ENCODE peak calls at places on chromosomes 11 and 22, in five cellular contexts. One of them, this sample, is unnamed.

GRCh38 chr22:36055376-36056310 is 27.0 kb upstream of the RBFOX2 start:
- DNase-seq in endothelial cell of umbilical vein: no peak
- DNase-seq in A549: no peak
- DNase-seq in K562: no peak
- DNase-seq in HepG2: no peak
- DNase-seq in this sample: no peak

GRCh38 chr22:19921544-19922081 is 20.0 kb upstream of the COMT start:
- DNase-seq in endothelial cell of umbilical vein: no peak
- DNase-seq in A549: no peak
- DNase-seq in K562: no peak
- DNase-seq in HepG2: no peak
- DNase-seq in this sample: no peak

GRCh38 chr11:125165111-125165663 is 636 bp downstream of the PKNOX2 start:
- DNase-seq in endothelial cell of umbilical vein: peak
- DNase-seq in A549: peak
- DNase-seq in K562: no peak
- DNase-seq in HepG2: no peak
- DNase-seq in this sample: peak

GRCh38 chr11:117610045-117610444 is 187.0 kb downstream of the DSCAML1 start:
- DNase-seq in endothelial cell of umbilical vein: peak
- DNase-seq in A549: peak
- DNase-seq in K562: no peak
- DNase-seq in HepG2: no peak
- DNase-seq in this sample: no peak

GRCh38 chr22:38138961-38139360 is 28.5 kb upstream of the BAIAP2L2 start:
- DNase-seq in endothelial cell of umbilical vein: no peak
- DNase-seq in A549: no peak
- DNase-seq in K562: no peak
- DNase-seq in HepG2: no peak
- DNase-seq in this sample: no peak

GRCh38 chr11:86486261-86487030 is 111.8 kb downstream of the CCDC81 start:
- DNase-seq in endothelial cell of umbilical vein: no peak
- DNase-seq in A549: no peak
- DNase-seq in K562: no peak
- DNase-seq in HepG2: no peak
- DNase-seq in this sample: peak

GRCh38 chr11:130426223-130427048 is 2.0 kb downstream of the ADAMTS8 start:
- DNase-seq in endothelial cell of umbilical vein: no peak
- DNase-seq in A549: no peak
- DNase-seq in K562: no peak
- DNase-seq in HepG2: no peak
- DNase-seq in this sample: no peak

GRCh38 chr22:47575291-47575690 is 812.8 kb downstream of the TBC1D22A start:
- DNase-seq in endothelial cell of umbilical vein: no peak
- DNase-seq in A549: no peak
- DNase-seq in K562: no peak
- DNase-seq in HepG2: no peak
- DNase-seq in this sample: no peak

GRCh38 chr11:126601550-126602215 is 246.2 kb downstream of the ST3GAL4 start:
- DNase-seq in endothelial cell of umbilical vein: no peak
- DNase-seq in A549: no peak
- DNase-seq in K562: no peak
- DNase-seq in HepG2: peak
- DNase-seq in this sample: no peak

GRCh38 chr11:124123587-124123986 is 8.3 kb downstream of the VWA5A start:
- DNase-seq in endothelial cell of umbilical vein: no peak
- DNase-seq in A549: no peak
- DNase-seq in K562: peak
- DNase-seq in HepG2: no peak
- DNase-seq in this sample: peak

GRCh38 chr22:47715866-47716578 is 953.6 kb downstream of the TBC1D22A start:
- DNase-seq in endothelial cell of umbilical vein: no peak
- DNase-seq in A549: no peak
- DNase-seq in K562: peak
- DNase-seq in HepG2: no peak
- DNase-seq in this sample: no peak

GRCh38 chr11:129973809-129974208 is 28.8 kb downstream of the PRDM10 start:
- DNase-seq in endothelial cell of umbilical vein: no peak
- DNase-seq in A549: no peak
- DNase-seq in K562: no peak
- DNase-seq in HepG2: peak
- DNase-seq in this sample: no peak

GRCh38 chr22:41052661-41053490 is 39.5 kb upstream of the EP300 start:
- DNase-seq in endothelial cell of umbilical vein: no peak
- DNase-seq in A549: no peak
- DNase-seq in K562: no peak
- DNase-seq in HepG2: peak
- DNase-seq in this sample: no peak

GRCh38 chr22:41096841-41097240 is 4.4 kb downstream of the EP300 start:
- DNase-seq in endothelial cell of umbilical vein: no peak
- DNase-seq in A549: no peak
- DNase-seq in K562: no peak
- DNase-seq in HepG2: no peak
- DNase-seq in this sample: no peak

GRCh38 chr11:121356357-121356756 is 63.8 kb downstream of the SC5D start:
- DNase-seq in endothelial cell of umbilical vein: no peak
- DNase-seq in A549: no peak
- DNase-seq in K562: no peak
- DNase-seq in HepG2: no peak
- DNase-seq in this sample: no peak

GRCh38 chr22:47284360-47284759 is 521.9 kb downstream of the TBC1D22A start:
- DNase-seq in endothelial cell of umbilical vein: no peak
- DNase-seq in A549: no peak
- DNase-seq in K562: no peak
- DNase-seq in HepG2: no peak
- DNase-seq in this sample: no peak

GRCh38 chr11:126978911-126979310 is 21.7 kb downstream of the KIRREL3 start:
- DNase-seq in endothelial cell of umbilical vein: no peak
- DNase-seq in A549: no peak
- DNase-seq in K562: no peak
- DNase-seq in HepG2: no peak
- DNase-seq in this sample: no peak

GRCh38 chr22:47781427-47782111 is 1019.1 kb downstream of the TBC1D22A start:
- DNase-seq in endothelial cell of umbilical vein: no peak
- DNase-seq in A549: no peak
- DNase-seq in K562: no peak
- DNase-seq in HepG2: no peak
- DNase-seq in this sample: no peak

GRCh38 chr11:128359515-128359914 is 227.8 kb downstream of the ETS1 start:
- DNase-seq in endothelial cell of umbilical vein: peak
- DNase-seq in A549: no peak
- DNase-seq in K562: no peak
- DNase-seq in HepG2: no peak
- DNase-seq in this sample: no peak

GRCh38 chr22:39952347-39952746 is 7.8 kb upstream of the TMA7B start:
- DNase-seq in endothelial cell of umbilical vein: no peak
- DNase-seq in A549: no peak
- DNase-seq in K562: no peak
- DNase-seq in HepG2: no peak
- DNase-seq in this sample: no peak

GRCh38 chr11:107563702-107564101 is 1.8 kb downstream of the ALKBH8 start:
- DNase-seq in endothelial cell of umbilical vein: peak
- DNase-seq in A549: peak
- DNase-seq in K562: peak
- DNase-seq in HepG2: peak
- DNase-seq in this sample: peak

GRCh38 chr22:37567991-37568390 is 7.7 kb downstream of the CDC42EP1 start:
- DNase-seq in endothelial cell of umbilical vein: no peak
- DNase-seq in A549: no peak
- DNase-seq in K562: no peak
- DNase-seq in HepG2: no peak
- DNase-seq in this sample: no peak

GRCh38 chr22:27195104-27195503 is 537.7 kb downstream of the MIAT start:
- DNase-seq in endothelial cell of umbilical vein: no peak
- DNase-seq in A549: no peak
- DNase-seq in K562: no peak
- DNase-seq in HepG2: no peak
- DNase-seq in this sample: no peak

GRCh38 chr11:59224419-59224928 is 11.7 kb upstream of the MPEG1 start:
- DNase-seq in endothelial cell of umbilical vein: peak
- DNase-seq in A549: no peak
- DNase-seq in K562: no peak
- DNase-seq in HepG2: no peak
- DNase-seq in this sample: no peak

GRCh38 chr11:27469333-27469680 is 3.3 kb downstream of the LGR4 start:
- DNase-seq in endothelial cell of umbilical vein: no peak
- DNase-seq in A549: no peak
- DNase-seq in K562: no peak
- DNase-seq in HepG2: no peak
- DNase-seq in this sample: no peak

GRCh38 chr11:19924321-19925115 is 211.9 kb downstream of the NAV2 start:
- DNase-seq in endothelial cell of umbilical vein: no peak
- DNase-seq in A549: no peak
- DNase-seq in K562: no peak
- DNase-seq in HepG2: no peak
- DNase-seq in this sample: no peak

GRCh38 chr22:36757608-36758220 is 18.2 kb downstream of the IFT27 start:
- DNase-seq in endothelial cell of umbilical vein: peak
- DNase-seq in A549: peak
- DNase-seq in K562: peak
- DNase-seq in HepG2: peak
- DNase-seq in this sample: peak

GRCh38 chr11:57467508-57468157 is 7.3 kb downstream of the RTN4RL2 start:
- DNase-seq in endothelial cell of umbilical vein: no peak
- DNase-seq in A549: no peak
- DNase-seq in K562: no peak
- DNase-seq in HepG2: no peak
- DNase-seq in this sample: no peak

GRCh38 chr22:21025266-21025665 is 7.1 kb downstream of the SLC7A4 start:
- DNase-seq in endothelial cell of umbilical vein: no peak
- DNase-seq in A549: no peak
- DNase-seq in K562: peak
- DNase-seq in HepG2: no peak
- DNase-seq in this sample: no peak

GRCh38 chr22:21029486-21030025 is 2.8 kb downstream of the SLC7A4 start:
- DNase-seq in endothelial cell of umbilical vein: no peak
- DNase-seq in A549: no peak
- DNase-seq in K562: no peak
- DNase-seq in HepG2: no peak
- DNase-seq in this sample: no peak

GRCh38 chr22:21025763-21026755 is 6.3 kb downstream of the SLC7A4 start:
- DNase-seq in endothelial cell of umbilical vein: no peak
- DNase-seq in A549: no peak
- DNase-seq in K562: peak
- DNase-seq in HepG2: no peak
- DNase-seq in this sample: no peak

GRCh38 chr22:21028277-21029251 is 3.8 kb downstream of the SLC7A4 start:
- DNase-seq in endothelial cell of umbilical vein: no peak
- DNase-seq in A549: no peak
- DNase-seq in K562: no peak
- DNase-seq in HepG2: no peak
- DNase-seq in this sample: no peak

GRCh38 chr22:21026783-21027692 is 5.3 kb downstream of the SLC7A4 start:
- DNase-seq in endothelial cell of umbilical vein: no peak
- DNase-seq in A549: no peak
- DNase-seq in K562: no peak
- DNase-seq in HepG2: no peak
- DNase-seq in this sample: no peak
- TF ChIP-seq MYC in endothelial cell of umbilical vein: no peak
- TF ChIP-seq MYC in A549: no peak
- TF ChIP-seq MYC in K562: no peak
- TF ChIP-seq MYC in HepG2: no peak
- TF ChIP-seq MYC in this sample: no peak

DNA sequence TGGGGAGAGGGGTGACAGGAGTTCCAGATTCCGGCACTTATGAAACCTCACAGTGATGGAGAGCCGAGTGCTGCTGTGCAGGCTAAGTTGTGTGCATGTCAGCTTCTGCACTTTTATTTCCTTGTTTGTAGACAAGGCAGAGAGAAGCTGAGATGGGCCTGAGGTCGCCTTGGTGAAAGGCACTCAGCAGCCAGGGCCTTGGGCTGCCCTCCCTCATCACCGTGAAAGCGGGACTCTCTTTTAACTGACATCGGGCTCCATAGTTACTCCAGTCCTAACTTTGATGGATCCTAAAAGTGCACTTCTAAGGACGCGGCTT is 7.6 kb downstream of the CD81 start:
- DNase-seq in endothelial cell of umbilical vein: no peak
- DNase-seq in A549: no peak
- DNase-seq in K562: no peak
- DNase-seq in HepG2: no peak
- DNase-seq in this sample: no peak
- TF ChIP-seq MAX in endothelial cell of umbilical vein: no peak
- TF ChIP-seq MAX in A549: no peak
- TF ChIP-seq MAX in K562: no peak
- TF ChIP-seq MAX in HepG2: no peak
- TF ChIP-seq MAX in this sample: no peak

GRCh38 chr11:75403037-75403436 is 3.7 kb downstream of the RPS3 start:
- DNase-seq in endothelial cell of umbilical vein: peak
- DNase-seq in A549: no peak
- DNase-seq in K562: no peak
- DNase-seq in HepG2: no peak
- DNase-seq in this sample: peak

GRCh38 chr11:75399344-75400109 is at the start of gene RPS3:
- DNase-seq in endothelial cell of umbilical vein: peak
- DNase-seq in A549: peak
- DNase-seq in K562: peak
- DNase-seq in HepG2: peak
- DNase-seq in this sample: peak

GRCh38 chr11:75402002-75402773 is 2.9 kb downstream of the RPS3 start:
- DNase-seq in endothelial cell of umbilical vein: no peak
- DNase-seq in A549: no peak
- DNase-seq in K562: no peak
- DNase-seq in HepG2: no peak
- DNase-seq in this sample: no peak

GRCh38 chr11:75398906-75399305 is 412 bp upstream of the RPS3 start:
- DNase-seq in endothelial cell of umbilical vein: no peak
- DNase-seq in A549: no peak
- DNase-seq in K562: no peak
- DNase-seq in HepG2: no peak
- DNase-seq in this sample: no peak

GRCh38 chr11:75400110-75400865 is 970 bp downstream of the RPS3 start:
- DNase-seq in endothelial cell of umbilical vein: peak
- DNase-seq in A549: no peak
- DNase-seq in K562: no peak
- DNase-seq in HepG2: peak
- DNase-seq in this sample: peak
- TF ChIP-seq POLR2A in endothelial cell of umbilical vein: no peak
- TF ChIP-seq POLR2A in A549: no peak
- TF ChIP-seq POLR2A in K562: no peak
- TF ChIP-seq POLR2A in HepG2: no peak
- TF ChIP-seq POLR2A in this sample: no peak

GRCh38 chr11:18461909-18462308 is 6.3 kb downstream of the LDHAL6A start:
- DNase-seq in endothelial cell of umbilical vein: no peak
- DNase-seq in A549: no peak
- DNase-seq in K562: no peak
- DNase-seq in HepG2: no peak
- DNase-seq in this sample: no peak

GRCh38 chr11:18459634-18460033 is 4.0 kb downstream of the LDHAL6A start:
- DNase-seq in endothelial cell of umbilical vein: no peak
- DNase-seq in A549: no peak
- DNase-seq in K562: no peak
- DNase-seq in HepG2: no peak
- DNase-seq in this sample: no peak

GRCh38 chr11:18452927-18453326 is 2.7 kb upstream of the LDHAL6A start:
- DNase-seq in endothelial cell of umbilical vein: no peak
- DNase-seq in A549: no peak
- DNase-seq in K562: no peak
- DNase-seq in HepG2: no peak
- DNase-seq in this sample: no peak

GRCh38 chr11:18455686-18456372 is at the start of gene LDHAL6A:
- DNase-seq in endothelial cell of umbilical vein: no peak
- DNase-seq in A549: no peak
- DNase-seq in K562: no peak
- DNase-seq in HepG2: no peak
- DNase-seq in this sample: no peak

GRCh38 chr11:18457435-18457834 is 1.8 kb downstream of the LDHAL6A start:
- DNase-seq in endothelial cell of umbilical vein: peak
- DNase-seq in A549: peak
- DNase-seq in K562: no peak
- DNase-seq in HepG2: peak
- DNase-seq in this sample: no peak
- TF ChIP-seq MYC in endothelial cell of umbilical vein: no peak
- TF ChIP-seq MYC in A549: no peak
- TF ChIP-seq MYC in K562: no peak
- TF ChIP-seq MYC in HepG2: no peak
- TF ChIP-seq MYC in this sample: no peak